ENCODE peak calls at places on chromosomes 5 and 9, in five cellular contexts. I, O, D, G and C are unnamed samples. For H3K4me1 and H3K9me3, the result is how much of the 10 kb centered on the place peaks cover.

GRCh38 chr9:35776018-35776417 is 15.4 kb upstream of the NPR2 start:
- DNase-seq in I (no peak), D (no peak), G (no peak), O (peak), C (no peak)

GRCh38 chr5:162699361-162699760 is 631.8 kb downstream of the GABRG2 start:
- DNase-seq in I (no peak), D (no peak), G (no peak), O (no peak), C (no peak)

GRCh38 chr5:4531756-4532704 is 608.1 kb upstream of the ADAMTS16 start:
- DNase-seq in O (no peak), I (no peak), D (no peak), G (no peak), C (no peak)

GRCh38 chr5:178126556-178126955 is 4.3 kb upstream of the RMND5B start:
- DNase-seq in I (no peak), G (no peak), O (no peak), D (peak), C (peak)

GRCh38 chr5:146233441-146233840 is 30.0 kb downstream of the RBM27 start:
- DNase-seq in G (no peak), I (peak), O (no peak), D (no peak), C (no peak)

GRCh38 chr9:79256691-79257213 is 315.0 kb upstream of the TLE4 start:
- DNase-seq in G (peak), I (no peak), O (no peak), D (no peak), C (no peak)

GRCh38 chr5:160507181-160507811 is 85.6 kb downstream of the PTTG1 start:
- DNase-seq in I (no peak), G (no peak), D (no peak), O (no peak), C (no peak)

GRCh38 chr5:100647461-100648230 is 112.5 kb downstream of the FAM174A start:
- DNase-seq in O (no peak), I (peak), G (peak), D (no peak), C (no peak)

GRCh38 chr9:116550728-116551436 is 136.2 kb upstream of the TRIM32 start:
- DNase-seq in I (peak), O (no peak), G (no peak), D (no peak), C (no peak)

GRCh38 chr5:16709691-16710420 is 93.1 kb upstream of the RETREG1 start:
- DNase-seq in O (no peak), I (no peak), G (no peak), D (no peak), C (no peak)

GRCh38 chr5:10502130-10502529 is 60.5 kb downstream of the ROPN1L start:
- DNase-seq in D (no peak), O (no peak), G (no peak), I (no peak), C (no peak)

GRCh38 chr5:157778121-157778805 is 34.8 kb downstream of the LSM11 start:
- DNase-seq in G (peak), O (no peak), D (no peak), I (no peak), C (no peak)

GRCh38 chr5:139312075-139312474 is 18.5 kb downstream of the MATR3 start:
- DNase-seq in D (peak), I (no peak), G (no peak), O (no peak), C (no peak)

GRCh38 chr5:128782446-128782845 is 182.8 kb upstream of the SLC27A6 start:
- DNase-seq in I (peak), G (no peak), D (no peak), O (no peak), C (no peak)

GRCh38 chr9:33329117-33329563 is 38.8 kb downstream of the NFX1 start:
- DNase-seq in I (peak), G (peak), O (no peak), D (no peak), C (no peak)

GRCh38 chr9:120892748-120893584 is 16.0 kb upstream of the PHF19 start:
- DNase-seq in O (peak), I (no peak), G (no peak), D (no peak), C (no peak)

GRCh38 chr9:131274674-131275331 is 1.5 kb downstream of the FAM78A start:
- DNase-seq in G (no peak), I (peak), O (peak), D (no peak), C (no peak)

GRCh38 chr5:158852622-158853021 is 247.1 kb downstream of the EBF1 start:
- DNase-seq in G (no peak), D (no peak), I (no peak), O (no peak), C (no peak)

GRCh38 chr5:139660105-139660915 is 12.2 kb downstream of the CXXC5 start:
- DNase-seq in D (no peak), I (peak), G (no peak), O (peak), C (no peak)

GRCh38 chr9:91421022-91421765 is 2.4 kb downstream of the NFIL3 start:
- DNase-seq in D (peak), G (peak), O (no peak), I (peak), C (no peak)

GRCh38 chr9:119092125-119092524 is 277.1 kb downstream of the BRINP1 start:
- DNase-seq in D (no peak), I (no peak), O (no peak), G (no peak), C (no peak)

GRCh38 chr5:127967983-127968592 is 115.5 kb upstream of the SLC12A2 start:
- DNase-seq in D (no peak), G (no peak), I (no peak), O (no peak), C (no peak)

GRCh38 chr5:159163027-159163699 is 46.2 kb downstream of the RNF145 start:
- DNase-seq in O (no peak), G (no peak), D (no peak), I (no peak), C (no peak)

GRCh38 chr9:97237311-97237786 is 70.1 kb upstream of the CCDC180 start:
- DNase-seq in O (no peak), G (peak), I (no peak), D (peak), C (no peak)

GRCh38 chr9:65432051-65432450 is 147.0 kb upstream of the FOXD4L5 start:
- DNase-seq in I (no peak), O (no peak), D (no peak), G (no peak), C (no peak)

GRCh38 chr5:98631311-98632054 is 142.0 kb upstream of the RGMB start:
- DNase-seq in I (no peak), O (no peak), G (no peak), D (no peak), C (no peak)

GRCh38 chr5:94523018-94523417 is 95.4 kb downstream of the KIAA0825 start:
- DNase-seq in G (no peak), I (no peak), D (no peak), O (no peak), C (no peak)

GRCh38 chr5:94522099-94522498 is 96.3 kb downstream of the KIAA0825 start:
- DNase-seq in D (no peak), I (no peak), O (no peak), G (no peak), C (no peak)

GRCh38 chr5:94517490-94518108 is 100.8 kb downstream of the KIAA0825 start:
- DNase-seq in I (no peak), D (no peak), O (no peak), G (no peak), C (no peak)
- H3K27ac ChIP-seq in I (no peak), D (no peak), O (no peak), G (no peak), C (no peak)

DNA sequence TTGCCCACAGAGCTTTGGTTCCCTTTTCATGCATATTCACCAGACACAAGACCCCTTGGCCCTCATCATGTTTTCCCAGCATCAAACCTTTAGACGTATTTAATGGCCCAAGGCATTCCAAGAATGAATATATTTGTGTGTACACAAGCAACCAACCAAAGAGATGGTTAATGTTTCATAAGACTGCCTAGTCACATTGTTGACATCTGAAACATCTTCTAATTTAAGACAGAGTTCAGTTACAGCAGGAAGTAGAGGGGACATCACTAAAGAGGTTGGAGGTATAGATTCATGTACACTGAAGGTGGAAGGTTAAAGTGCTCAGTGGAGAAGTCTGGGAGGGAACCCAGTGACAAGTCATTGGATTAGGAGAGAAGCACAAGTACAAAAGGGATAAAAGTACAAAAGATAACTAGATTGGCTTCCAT is 49.1 kb downstream of the SUSD1 start:
- DNase-seq in O (no peak), G (no peak), I (no peak), D (no peak), C (no peak)
- H3K4me1 ChIP-seq in O (under half), G (under half), I (under half), D (under half), C (under half)

DNA sequence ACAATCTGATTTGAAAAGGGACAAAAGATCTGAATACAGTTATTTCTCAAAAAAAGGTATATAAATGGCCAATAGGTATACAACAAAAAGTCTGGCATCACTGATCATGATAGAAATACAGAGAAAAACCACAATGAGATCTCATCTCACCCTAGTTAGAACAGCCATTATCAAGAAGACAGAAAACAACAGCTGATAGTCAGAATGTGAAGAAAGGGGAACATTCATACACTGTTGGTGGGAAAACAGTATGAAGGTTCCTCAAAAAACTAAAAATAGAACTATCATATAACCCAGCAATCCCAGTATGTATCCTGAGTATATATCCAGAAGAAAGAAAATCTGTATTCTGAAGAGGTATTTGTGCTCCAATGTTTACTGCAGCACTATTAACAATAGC is 75.7 kb upstream of the OR2K2 start:
- DNase-seq in I (no peak), O (no peak), G (no peak), D (no peak), C (no peak)
- H3K9me3 ChIP-seq in I (under half), O (under half), G (under half), D (under half), C (under half)

DNA sequence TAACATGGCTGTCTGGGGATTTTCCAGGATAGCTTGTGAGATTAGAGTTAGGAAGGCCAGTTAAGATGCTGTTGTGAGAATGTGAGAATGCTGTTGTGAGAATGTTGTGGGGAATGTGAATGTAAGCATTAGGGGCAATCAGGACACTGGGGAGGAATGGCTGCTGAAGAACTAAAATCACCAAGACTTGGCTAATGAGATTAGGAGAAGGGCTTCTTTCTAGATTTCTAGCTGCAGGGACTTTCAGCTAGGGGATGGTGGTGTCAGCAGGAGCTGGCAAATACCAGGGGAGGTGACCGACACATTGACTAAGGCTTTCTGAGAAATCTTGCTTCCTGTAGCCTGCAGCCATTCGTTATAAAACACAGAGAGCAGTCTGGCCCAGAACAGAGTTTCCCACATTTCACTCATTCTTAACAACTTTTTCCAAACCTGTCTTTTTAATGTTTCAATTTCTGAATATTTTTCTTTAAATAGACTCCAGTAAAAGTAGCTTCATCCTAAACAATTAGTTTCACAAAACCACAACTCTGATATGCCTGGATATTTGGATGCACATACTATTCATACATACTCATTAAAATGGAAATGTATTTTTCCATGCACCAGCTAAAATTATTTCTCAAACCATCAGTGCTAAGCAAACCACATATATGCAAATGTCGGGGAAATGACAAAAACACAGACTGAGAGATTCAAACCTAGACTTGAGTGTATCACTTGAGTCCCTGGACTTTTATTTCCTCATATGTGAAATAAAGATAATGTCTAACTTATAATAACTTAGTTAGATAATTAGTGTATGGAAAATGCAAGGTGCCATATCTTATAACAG is 89.3 kb upstream of the TNC start:
- DNase-seq in D (no peak), O (no peak), G (no peak), I (no peak), C (no peak)
- H3K27ac ChIP-seq in D (no peak), O (no peak), G (no peak), I (no peak), C (no peak)

DNA sequence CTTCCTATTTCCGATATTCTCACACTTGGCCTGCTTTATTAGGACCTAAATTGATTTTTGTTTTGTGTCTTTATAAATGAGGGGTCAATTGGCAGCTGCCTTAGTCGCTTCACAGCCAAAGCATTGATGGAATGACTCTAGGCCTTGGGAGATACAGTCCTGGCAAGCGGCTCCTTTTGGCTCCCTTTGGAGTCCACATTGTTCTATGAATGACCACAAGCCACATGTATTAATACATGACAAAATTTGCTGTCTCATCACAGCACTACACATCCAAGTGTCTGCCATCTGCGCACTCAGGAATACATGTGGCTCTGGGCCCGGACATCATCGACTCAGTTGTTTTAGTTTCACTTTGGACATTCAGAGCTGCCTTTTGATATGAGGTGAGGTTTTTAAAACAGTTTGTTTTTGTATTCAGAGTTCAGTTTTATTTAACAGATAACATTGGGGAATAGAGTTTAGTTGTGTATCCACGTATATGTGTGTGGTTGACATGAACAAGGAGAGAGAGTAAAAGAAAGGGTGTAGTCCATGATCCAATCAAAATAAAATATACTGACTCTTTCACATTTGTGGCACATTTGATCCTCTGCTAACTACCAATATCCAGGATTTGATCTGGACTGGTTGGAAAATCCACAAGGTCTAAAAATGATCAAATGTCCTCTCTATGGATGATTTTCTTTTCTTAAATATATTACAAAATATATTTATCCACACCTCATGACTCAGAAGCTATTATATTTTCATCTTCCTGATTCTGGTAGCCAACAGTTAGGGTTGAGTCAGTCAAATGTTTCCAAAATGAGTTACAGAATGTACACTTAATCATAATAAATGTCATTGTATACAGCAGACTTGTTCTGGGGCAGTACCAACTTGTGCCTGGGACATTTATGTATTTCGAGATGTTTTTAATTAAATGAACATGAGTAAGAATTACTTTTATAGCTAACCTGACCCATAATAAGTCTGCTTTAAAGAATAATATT is 114.0 kb upstream of the MTAP start:
- DNase-seq in D (no peak), O (no peak), I (no peak), G (no peak), C (no peak)
- H3K4me1 ChIP-seq in D (under half), O (under half), I (under half), G (under half), C (under half)

GRCh38 chr5:142317673-142318261 is 7.1 kb downstream of the SPRY4 start:
- DNase-seq in I (peak), G (no peak), D (no peak), O (no peak), C (no peak)
- H3K9me3 ChIP-seq in I (under half), G (under half), D (under half), O (under half), C (under half)

DNA sequence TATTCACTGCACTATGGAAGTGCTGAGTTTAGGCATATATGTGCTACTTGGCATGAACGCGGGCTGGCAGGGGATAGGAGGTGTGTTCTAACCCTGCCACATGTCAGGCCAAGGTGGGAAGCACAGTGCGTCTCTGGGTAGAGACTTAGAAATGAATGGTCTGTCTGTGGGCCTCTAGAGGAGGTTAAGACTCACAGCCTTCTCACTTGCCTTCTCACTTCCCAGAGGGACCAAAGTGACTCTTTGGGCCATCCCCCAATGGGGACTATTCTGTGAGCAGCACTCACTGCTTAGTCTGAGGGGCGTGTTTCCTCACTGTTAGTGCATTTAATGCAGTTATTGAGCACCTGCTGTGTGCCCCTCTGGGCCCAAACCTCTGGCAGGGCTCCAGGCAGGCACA is 2.4 kb upstream of the PITX1 start:
- DNase-seq in G (no peak), D (no peak), I (no peak), O (no peak), C (no peak)
- H3K27ac ChIP-seq in G (no peak), D (no peak), I (no peak), O (no peak), C (no peak)

DNA sequence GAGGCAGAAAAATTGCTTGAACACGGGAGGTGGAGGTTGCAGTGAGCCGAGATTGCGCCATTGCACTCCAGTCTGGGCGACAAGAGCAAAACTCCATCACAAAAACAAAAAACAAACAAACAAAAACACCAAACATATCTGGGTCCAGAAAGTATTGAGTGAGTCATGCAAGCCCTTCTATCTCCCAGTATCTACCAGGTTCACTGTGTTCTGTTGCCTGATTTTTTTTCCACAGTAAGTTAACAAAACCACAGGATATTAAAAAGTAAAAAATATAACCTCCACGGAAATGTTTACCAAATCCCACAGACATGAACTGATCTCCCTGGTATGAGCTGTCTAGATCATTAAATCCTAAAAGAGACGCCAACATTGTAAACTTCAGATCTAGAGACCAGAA is 94.4 kb downstream of the ANKH start:
- DNase-seq in I (no peak), G (no peak), D (no peak), O (no peak), C (no peak)
- H3K4me1 ChIP-seq in I (under half), G (under half), D (under half), O (under half), C (under half)